ENCODE peak calls at places on chromosome 18, in nine cellular contexts. W is astrocyte of the spinal cord, Z is A549, U is IMR-90, D is coronary artery, R is MM.1S, V is GM12864, F is esophagus muscularis mucosa, Q is esophagus squamous epithelium. K is an unnamed sample.

GRCh38 chr18:14976736-14977430 is 228.9 kb downstream of the ANKRD30B start:
- DNase-seq in D (no peak), R (no peak), W (peak), U (no peak), F (peak), Q (no peak), Z (no peak), V (no peak), K (no peak)

GRCh38 chr18:38961880-38962279 is 1396.3 kb upstream of the CELF4 start:
- DNase-seq in V (no peak), R (no peak), D (no peak), Z (no peak), U (no peak), W (no peak), F (no peak), Q (no peak), K (no peak)

GRCh38 chr18:42459873-42460272 is 504.8 kb downstream of the PIK3C3 start:
- DNase-seq in W (no peak), Z (no peak), U (no peak), D (no peak), F (no peak), V (no peak), R (no peak), Q (no peak), K (no peak)

GRCh38 chr18:63074987-63075404 is 244.6 kb downstream of the BCL2 start:
- DNase-seq in D (peak), R (peak), U (peak), W (peak), F (peak), Q (no peak), Z (peak), V (no peak), K (peak)

GRCh38 chr18:961644-962355 is 57.1 kb downstream of the ADCYAP1 start:
- DNase-seq in R (peak), U (peak), W (peak), V (no peak), Z (peak), D (no peak), F (no peak), Q (no peak), K (no peak)

GRCh38 chr18:34025172-34025801 is 199.4 kb downstream of the NOL4 start:
- DNase-seq in W (no peak), Z (no peak), V (no peak), Q (no peak), R (no peak), U (no peak), F (no peak), D (no peak), K (no peak)

GRCh38 chr18:48336332-48336731 is 72.9 kb downstream of the ZBTB7C start:
- DNase-seq in U (no peak), R (no peak), F (no peak), Z (no peak), W (no peak), D (no peak), Q (no peak), V (no peak), K (no peak)

GRCh38 chr18:32183503-32183902 is 6.3 kb upstream of the MEP1B start:
- DNase-seq in W (no peak), U (no peak), R (no peak), D (no peak), F (no peak), Z (no peak), Q (no peak), V (no peak), K (no peak)

GRCh38 chr18:27860701-27861107 is 316.2 kb downstream of the CDH2 start:
- DNase-seq in Q (no peak), D (no peak), F (no peak), U (peak), Z (no peak), W (peak), R (peak), V (no peak), K (no peak)

GRCh38 chr18:72208920-72209676 is 335.0 kb downstream of the CBLN2 start:
- DNase-seq in W (no peak), Q (no peak), V (no peak), Z (no peak), D (no peak), R (no peak), U (no peak), F (no peak), K (no peak)

GRCh38 chr18:37254973-37255372 is 310.6 kb downstream of the CELF4 start:
- DNase-seq in W (no peak), R (no peak), D (no peak), F (no peak), Z (no peak), Q (no peak), U (no peak), V (no peak), K (no peak)

GRCh38 chr18:59957957-59958356 is 58.2 kb downstream of the PMAIP1 start:
- DNase-seq in U (peak), W (peak), V (no peak), D (no peak), Q (no peak), R (peak), F (no peak), Z (peak), K (no peak)

GRCh38 chr18:65235966-65236634 is 514.7 kb upstream of the CDH7 start:
- DNase-seq in W (peak), Z (no peak), Q (no peak), V (no peak), U (no peak), F (no peak), R (peak), D (no peak), K (no peak)

GRCh38 chr18:21105936-21106335 is 5.7 kb downstream of the ROCK1 start:
- DNase-seq in Z (no peak), R (no peak), Q (no peak), F (no peak), D (no peak), U (no peak), V (no peak), W (no peak), K (no peak)

GRCh38 chr18:58691256-58691655 is 20.0 kb downstream of the MALT1 start:
- DNase-seq in Z (no peak), Q (no peak), V (no peak), U (no peak), W (peak), F (no peak), R (no peak), D (no peak), K (no peak)

GRCh38 chr18:51867767-51868166 is 472.2 kb upstream of the DCC start:
- DNase-seq in Q (no peak), D (no peak), F (no peak), R (peak), W (peak), U (peak), V (no peak), Z (no peak), K (no peak)

GRCh38 chr18:26791676-26792075 is 73.8 kb downstream of the AQP4 start:
- DNase-seq in W (peak), R (no peak), Q (no peak), Z (peak), F (no peak), V (no peak), D (no peak), U (no peak), K (no peak)

GRCh38 chr18:58175122-58175687 is 131.2 kb downstream of the NEDD4L start:
- DNase-seq in U (no peak), F (no peak), D (no peak), R (no peak), V (no peak), Z (no peak), Q (no peak), W (no peak), K (no peak)

GRCh38 chr18:27887287-27887686 is 289.6 kb downstream of the CDH2 start:
- DNase-seq in R (no peak), F (no peak), Q (no peak), Z (peak), W (no peak), D (no peak), V (no peak), U (no peak), K (no peak)

GRCh38 chr18:44627245-44627644 is 53.4 kb upstream of the SETBP1 start:
- DNase-seq in Q (no peak), F (no peak), V (no peak), U (peak), R (no peak), D (no peak), W (no peak), Z (peak), K (no peak)

GRCh38 chr18:657311-657997 is at the start of gene TYMS:
- DNase-seq in Z (peak), Q (no peak), D (no peak), W (peak), F (no peak), V (no peak), R (peak), U (peak), K (peak)

GRCh38 chr18:27608742-27609141 is 423.6 kb upstream of the CHST9 start:
- DNase-seq in R (no peak), V (no peak), U (no peak), F (no peak), Q (no peak), Z (no peak), D (no peak), W (no peak), K (no peak)

GRCh38 chr18:37450434-37451133 is 115.0 kb downstream of the CELF4 start:
- DNase-seq in R (no peak), U (peak), V (no peak), F (no peak), Z (no peak), W (no peak), Q (no peak), D (no peak), K (no peak)

GRCh38 chr18:56066524-56067215 is 478.7 kb upstream of the TCF4 start:
- DNase-seq in W (no peak), F (no peak), Z (no peak), Q (no peak), R (no peak), V (no peak), D (no peak), U (no peak), K (no peak)

GRCh38 chr18:58180172-58180571 is 136.1 kb downstream of the NEDD4L start:
- DNase-seq in U (no peak), D (no peak), R (no peak), Z (no peak), F (no peak), Q (no peak), W (no peak), V (no peak), K (no peak)

GRCh38 chr18:63974991-63975390 is 5.1 kb downstream of the SERPINB8 start:
- DNase-seq in F (no peak), Z (peak), U (peak), R (no peak), D (no peak), V (no peak), W (peak), Q (no peak), K (no peak)

GRCh38 chr18:27298215-27298804 is 113.2 kb upstream of the CHST9 start:
- DNase-seq in F (no peak), U (no peak), Q (no peak), W (peak), Z (peak), R (no peak), V (no peak), D (no peak), K (no peak)

GRCh38 chr18:41767960-41768359 is 187.1 kb upstream of the PIK3C3 start:
- DNase-seq in R (no peak), F (no peak), V (no peak), U (peak), Z (peak), W (peak), Q (no peak), D (no peak), K (no peak)

GRCh38 chr18:46169464-46169941 is 65.3 kb downstream of the HAUS1 start:
- DNase-seq in V (no peak), W (peak), F (no peak), Z (peak), U (peak), D (no peak), R (no peak), Q (no peak), K (no peak)

GRCh38 chr18:36265035-36265434 is 32.5 kb upstream of the FHOD3 start:
- DNase-seq in V (no peak), Z (no peak), U (no peak), W (no peak), F (peak), R (no peak), D (no peak), Q (no peak), K (no peak)

GRCh38 chr18:35661483-35662146 is 80.1 kb downstream of the GALNT1 start:
- DNase-seq in Q (no peak), W (no peak), Z (no peak), U (no peak), V (no peak), D (no peak), R (peak), F (no peak), K (no peak)

GRCh38 chr18:36758623-36759022 is 70.2 kb downstream of the TPGS2 start:
- DNase-seq in R (no peak), F (no peak), Z (no peak), V (no peak), W (no peak), D (no peak), U (peak), Q (no peak), K (no peak)

GRCh38 chr18:24734058-24734457 is 273.6 kb downstream of the HRH4 start:
- DNase-seq in W (no peak), F (peak), Z (peak), R (no peak), Q (no peak), U (no peak), V (no peak), D (no peak), K (no peak)
- TF ChIP-seq CTCF in W (no peak), F (no peak), Z (no peak), R (peak), Q (no peak), U (peak), V (peak), D (no peak), K (peak)

DNA sequence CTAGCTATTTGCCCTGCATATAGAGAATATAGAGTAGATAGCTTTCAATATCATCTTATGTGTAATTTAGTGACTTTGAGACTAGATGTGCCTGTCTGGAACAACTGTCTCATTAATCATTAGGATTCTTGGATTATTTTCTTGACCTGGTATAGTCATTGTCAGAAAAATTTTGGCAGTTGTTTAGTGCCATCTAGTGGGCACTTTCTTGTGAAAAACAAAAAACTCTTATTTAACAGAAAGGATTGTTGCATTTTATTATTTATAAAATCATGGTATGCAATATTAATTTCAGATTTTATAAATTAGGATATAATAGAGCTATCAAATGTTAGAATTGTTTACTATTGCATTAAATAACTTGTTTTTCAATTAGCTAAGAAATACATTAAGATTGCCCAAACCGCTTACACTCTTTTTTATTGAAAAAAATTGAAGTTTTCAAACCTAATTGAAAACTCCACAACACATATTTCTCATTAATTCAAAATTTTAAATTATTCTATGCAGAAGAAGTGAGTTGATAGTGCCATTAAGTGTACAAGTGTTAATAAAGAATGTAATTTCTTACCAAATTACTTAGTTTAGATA is 80.3 kb downstream of the DYNAP start:
- DNase-seq in D (no peak), U (peak), W (peak), F (no peak), V (no peak), Z (peak), Q (no peak), R (peak), K (no peak)
- TF ChIP-seq CTCF in D (peak), U (peak), W (peak), F (peak), V (peak), Z (peak), Q (peak), R (peak), K (peak)

GRCh38 chr18:75815767-75816166 is 388.3 kb upstream of the SMIM21 start:
- DNase-seq in Q (no peak), D (no peak), V (no peak), W (no peak), Z (no peak), F (no peak), U (no peak), R (peak), K (no peak)

GRCh38 chr18:75810481-75810880 is 383.0 kb upstream of the SMIM21 start:
- DNase-seq in Q (no peak), D (no peak), Z (no peak), W (no peak), U (no peak), V (no peak), F (no peak), R (no peak), K (no peak)

GRCh38 chr18:75809392-75809791 is 381.9 kb upstream of the SMIM21 start:
- DNase-seq in V (no peak), D (no peak), W (no peak), Z (no peak), U (no peak), Q (no peak), R (no peak), F (no peak), K (no peak)

DNA sequence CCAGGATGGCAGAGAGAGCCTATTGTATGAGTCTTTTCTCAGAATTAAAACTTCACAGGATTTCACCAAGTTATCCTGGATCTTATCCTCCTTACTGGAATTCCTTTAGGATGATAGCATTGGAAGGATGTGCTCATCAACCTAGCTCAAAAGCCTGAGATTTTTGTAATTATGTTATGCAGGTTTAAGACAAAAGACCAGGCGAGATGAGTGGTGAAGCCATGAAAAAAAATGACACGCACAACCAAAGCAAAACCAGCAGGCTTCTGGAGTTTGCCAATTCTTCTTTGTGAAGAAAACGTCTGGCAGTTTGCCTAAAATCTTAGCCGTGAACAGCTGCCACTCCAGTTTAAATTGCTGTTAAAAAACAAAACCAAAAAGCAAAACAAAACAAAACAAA is 383.7 kb upstream of the SMIM21 start:
- DNase-seq in D (no peak), R (peak), Q (no peak), F (no peak), V (no peak), Z (no peak), U (no peak), W (no peak), K (no peak)
- TF ChIP-seq CTCF in D (no peak), R (no peak), Q (no peak), F (no peak), V (no peak), Z (no peak), U (no peak), W (no peak), K (no peak)

GRCh38 chr18:12604445-12605007 is 53.4 kb downstream of the SPIRE1 start:
- DNase-seq in Q (no peak), W (no peak), U (no peak), F (no peak), V (no peak), R (no peak), D (no peak), Z (no peak), K (no peak)
- TF ChIP-seq CTCF in Q (no peak), W (peak), U (peak), F (no peak), V (no peak), R (no peak), D (no peak), Z (no peak), K (peak)

GRCh38 chr18:11163668-11164067 is 14.3 kb upstream of the PIEZO2 start:
- DNase-seq in R (no peak), Z (peak), Q (no peak), F (no peak), W (peak), V (no peak), D (no peak), U (peak), K (no peak)
- TF ChIP-seq CTCF in R (peak), Z (peak), Q (no peak), F (peak), W (peak), V (peak), D (no peak), U (peak), K (peak)

K was measured in type B pancreatic cell.